ENCODE peak calls at places on chromosomes 12 and 14, in four cellular contexts. G, O, C and N are unnamed samples.

GRCh38 chr14:92635031-92635430 is 113.4 kb downstream of the LGMN start:
- DNase-seq in G (no peak), O (no peak), C (no peak), N (no peak)

GRCh38 chr12:22626429-22626828 is 1.5 kb downstream of the ETNK1 start:
- DNase-seq in G (peak; percentile 46), O (peak; percentile 20), C (peak; percentile 11), N (peak; percentile 42)

GRCh38 chr14:88023658-88024187 is 18.8 kb downstream of the GPR65 start:
- DNase-seq in G (no peak), O (no peak), C (peak; percentile 7), N (no peak)

GRCh38 chr14:70257526-70257925 is 68.8 kb upstream of the SLC8A3 start:
- DNase-seq in G (no peak), O (no peak), C (peak; percentile 45), N (no peak)

GRCh38 chr12:20440408-20440807 is 72.1 kb downstream of the PDE3A start:
- DNase-seq in G (no peak), O (no peak), C (no peak), N (no peak)

GRCh38 chr12:119024226-119024810 is 43.0 kb downstream of the SRRM4 start:
- DNase-seq in G (no peak), O (no peak), C (no peak), N (no peak)

GRCh38 chr12:6540181-6540877 is 6.0 kb downstream of the GAPDH start:
- DNase-seq in G (peak; percentile 93), O (no peak), C (peak; percentile 72), N (peak; percentile 73)

GRCh38 chr12:51395283-51396230 is 4.4 kb upstream of the GALNT6 start:
- DNase-seq in G (no peak), O (peak; percentile 70), C (peak; percentile 79), N (no peak)

GRCh38 chr12:119870462-119870861 is 6.7 kb downstream of the CIT start:
- DNase-seq in G (no peak), O (no peak), C (no peak), N (no peak)

GRCh38 chr14:27409936-27410335 is 812.1 kb upstream of the NOVA1 start:
- DNase-seq in G (no peak), O (no peak), C (no peak), N (no peak)

GRCh38 chr14:102775855-102776760 is 1.1 kb upstream of the TRAF3 start:
- DNase-seq in G (peak; percentile 80), O (no peak), C (no peak), N (peak; percentile 51)

GRCh38 chr12:127063339-127064090 is 1203.5 kb upstream of the TMEM132C start:
- DNase-seq in G (no peak), O (no peak), C (peak; percentile 39), N (no peak)

GRCh38 chr14:94560782-94561655 is at the start of gene SERPINA4:
- DNase-seq in G (no peak), O (no peak), C (no peak), N (no peak)

GRCh38 chr14:99648385-99648784 is 3.5 kb downstream of the HHIPL1 start:
- DNase-seq in G (no peak), O (no peak), C (peak; percentile 35), N (no peak)

GRCh38 chr12:79055926-79056674 is 191.5 kb downstream of the SYT1 start:
- DNase-seq in G (peak; percentile 92), O (no peak), C (no peak), N (peak; percentile 73)

GRCh38 chr12:79690606-79691298 is at the start of gene PAWR:
- DNase-seq in G (peak; percentile 66), O (no peak), C (no peak), N (peak; percentile 80)

GRCh38 chr12:27383429-27384260 is 51.0 kb downstream of the BMAL2 start:
- DNase-seq in G (peak; percentile 89), O (peak; percentile 43), C (peak; percentile 70), N (peak; percentile 80)

GRCh38 chr12:113788020-113788856 is 177.9 kb downstream of the RBM19 start:
- DNase-seq in G (peak; percentile 35), O (no peak), C (no peak), N (no peak)

GRCh38 chr12:118103231-118103600 is 595 bp downstream of the VSIG10 start:
- DNase-seq in G (peak; percentile 7), O (no peak), C (no peak), N (peak; percentile 43)

GRCh38 chr12:26787125-26787495 is 45.9 kb downstream of the ITPR2 start:
- DNase-seq in G (peak; percentile 83), O (no peak), C (no peak), N (peak; percentile 96)

GRCh38 chr12:91327136-91327535 is 144.5 kb upstream of the DCN start:
- DNase-seq in G (peak; percentile 73), O (no peak), C (no peak), N (no peak)

GRCh38 chr12:65605019-65605418 is 219.3 kb upstream of the HMGA2 start:
- DNase-seq in G (peak; percentile 69), O (no peak), C (no peak), N (peak; percentile 44)

GRCh38 chr14:74763803-74764531 is 851 bp downstream of the YLPM1 start:
- DNase-seq in G (peak; percentile 17), O (no peak), C (peak; percentile 12), N (peak; percentile 35)

GRCh38 chr12:68636268-68636667 is 25.6 kb downstream of the RAP1B start:
- DNase-seq in G (peak; percentile 80), O (no peak), C (no peak), N (no peak)

GRCh38 chr14:69077841-69078240 is 75.1 kb downstream of the DCAF5 start:
- DNase-seq in G (peak; percentile 92), O (no peak), C (no peak), N (peak; percentile 76)

GRCh38 chr12:131084341-131085011 is 130.8 kb downstream of the ADGRD1 start:
- DNase-seq in G (no peak), O (no peak), C (no peak), N (no peak)

GRCh38 chr12:44127966-44128365 is 292.1 kb downstream of the TMEM117 start:
- DNase-seq in G (no peak), O (no peak), C (no peak), N (no peak)

GRCh38 chr12:58425481-58426392 is 484.4 kb downstream of the ATP23 start:
- DNase-seq in G (peak; percentile 94), O (peak; percentile 73), C (no peak), N (peak; percentile 95)

GRCh38 chr14:70473825-70474224 is 21.9 kb downstream of the ADAM21 start:
- DNase-seq in G (no peak), O (no peak), C (no peak), N (no peak)

GRCh38 chr14:39083127-39083526 is 19.9 kb downstream of the SEC23A start:
- DNase-seq in G (no peak), O (no peak), C (no peak), N (no peak)

GRCh38 chr12:106227641-106228319 is 20.0 kb downstream of the CKAP4 start:
- DNase-seq in G (no peak), O (no peak), C (no peak), N (no peak)

GRCh38 chr14:61341275-61342210 is 20.2 kb downstream of the PRKCH start:
- DNase-seq in G (no peak), O (no peak), C (no peak), N (no peak)

GRCh38 chr12:57110189-57111045 is 745 bp downstream of the STAT6 start:
- DNase-seq in G (peak; percentile 37), O (no peak), C (peak; percentile 66), N (peak; percentile 59)

DNA sequence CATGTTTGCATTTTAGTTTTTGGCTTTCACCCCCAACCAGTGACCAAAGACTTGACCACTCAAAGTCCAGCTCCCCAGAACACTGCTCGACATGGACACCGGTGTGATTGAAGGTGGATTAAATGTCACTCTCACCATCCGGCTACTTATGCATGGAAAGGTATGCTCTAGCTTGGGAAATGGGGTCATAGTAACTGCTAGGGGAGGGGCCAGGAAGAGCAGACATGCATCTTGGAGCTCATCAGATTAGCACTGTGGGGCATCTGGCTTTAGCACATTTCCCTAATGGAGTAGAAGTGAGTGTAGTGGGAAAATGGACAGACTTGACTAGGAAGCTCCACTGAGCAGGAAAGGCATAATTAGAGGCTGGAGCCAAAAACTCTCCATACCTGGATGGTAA is 2.8 kb downstream of the PCBP2 start:
- DNase-seq in G (no peak), O (no peak), C (no peak), N (no peak)
- H3K4me3 ChIP-seq in G (no peak overlapping the region), O (peak overlapping the region; percentile 97), C (no peak overlapping the region), N (no peak overlapping the region)

GRCh38 chr12:88142610-88142991 is 494 bp downstream of the TMTC3 start:
- DNase-seq in G (no peak), O (no peak), C (no peak), N (no peak)
- TF ChIP-seq FOS in G (no peak), O (no peak), C (no peak), N (no peak)

DNA sequence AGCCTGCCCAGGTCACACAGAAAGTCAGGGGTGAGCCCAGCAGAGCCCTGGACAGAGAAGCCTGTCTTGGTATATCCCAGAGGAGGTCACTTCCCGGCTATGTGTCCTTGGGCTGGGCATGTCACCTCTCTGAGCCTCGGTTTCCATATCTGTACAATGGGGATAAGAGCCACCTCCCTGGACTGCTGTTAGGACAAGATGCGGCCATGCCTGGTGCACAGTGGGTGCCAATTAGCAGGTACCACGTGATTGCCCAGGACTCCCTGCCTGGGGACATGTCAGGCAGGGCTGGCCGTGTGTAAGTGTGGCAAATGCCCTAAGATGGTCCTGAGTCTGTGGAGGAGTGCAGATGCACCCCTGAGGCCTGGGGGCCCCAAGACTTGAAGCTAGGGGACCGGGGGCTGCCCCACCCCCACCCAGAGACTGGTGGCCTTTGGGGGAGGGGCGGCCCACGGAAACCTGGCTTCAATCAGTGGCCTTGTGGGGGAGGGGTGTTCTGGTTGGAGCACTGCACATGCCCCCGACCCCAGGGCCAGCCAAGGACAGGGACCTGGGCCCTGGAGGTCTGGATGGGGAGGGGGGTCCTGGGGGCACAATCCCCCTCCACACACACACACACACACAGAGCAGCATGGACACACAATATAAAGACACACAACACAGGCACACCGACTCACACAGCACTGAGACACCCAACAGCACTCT is 878 bp downstream of the TMEM119 start:
- DNase-seq in G (no peak), O (no peak), C (no peak), N (no peak)
- H3K4me3 ChIP-seq in G (peak overlapping the region; percentile 38), O (no peak overlapping the region), C (no peak overlapping the region), N (no peak overlapping the region)

GRCh38 chr12:70399319-70399718 is 33.2 kb downstream of the KCNMB4 start:
- DNase-seq in G (no peak), O (no peak), C (no peak), N (no peak)
- TF ChIP-seq FOS in G (no peak), O (no peak), C (no peak), N (no peak)